ENCODE peak calls at places on chromosomes 1 and 21, in seven cellular contexts. R, U, F, P, C, E and Q are unnamed samples.

GRCh38 chr1:23838401-23838866 is 13.2 kb upstream of the HMGCL start:
- DNase-seq in P (peak; percentile 79), C (peak; percentile 80), R (peak; percentile 60), F (no peak), U (peak; percentile 71), E (peak; percentile 68), Q (peak; percentile 15)

GRCh38 chr1:31373897-31374486 is 1.1 kb upstream of the FABP3 start:
- DNase-seq in F (no peak), C (no peak), R (no peak), E (no peak), U (no peak), P (no peak), Q (no peak)

GRCh38 chr1:29563571-29563970 is 327.2 kb downstream of the PTPRU start:
- DNase-seq in C (no peak), E (no peak), R (peak; percentile 36), P (no peak), F (no peak), U (no peak), Q (no peak)

GRCh38 chr1:211326528-211327340 is at the start of gene TRAF5:
- DNase-seq in C (peak; percentile 79), R (peak; percentile 63), P (peak; percentile 73), E (peak; percentile 45), U (peak; percentile 71), F (no peak), Q (no peak)

GRCh38 chr1:48356901-48357300 is 115.1 kb downstream of the SPATA6 start:
- DNase-seq in C (no peak), F (no peak), P (no peak), U (no peak), E (no peak), R (no peak), Q (no peak)

GRCh38 chr1:225378880-225379279 is 49.0 kb downstream of the LBR start:
- DNase-seq in F (no peak), R (peak; percentile 44), P (no peak), U (no peak), E (peak; percentile 81), C (no peak), Q (no peak)

GRCh38 chr1:37478890-37479254 is 4.5 kb downstream of the ZC3H12A start:
- DNase-seq in P (peak; percentile 51), U (no peak), R (peak; percentile 66), F (no peak), C (peak; percentile 60), E (no peak), Q (no peak)

GRCh38 chr1:55997550-55997949 is 581.8 kb downstream of the PLPP3 start:
- DNase-seq in C (no peak), E (no peak), U (no peak), R (no peak), F (no peak), P (no peak), Q (no peak)

GRCh38 chr1:201949491-201949890 is 3.1 kb upstream of the LMOD1 start:
- DNase-seq in R (no peak), E (no peak), F (no peak), C (no peak), U (no peak), P (no peak), Q (peak; percentile 34)

GRCh38 chr1:77484334-77484733 is 198.1 kb downstream of the ZZZ3 start:
- DNase-seq in R (no peak), F (no peak), C (no peak), E (no peak), P (no peak), U (no peak), Q (no peak)

GRCh38 chr21:39630827-39631226 is 18.1 kb downstream of the B3GALT5 start:
- DNase-seq in E (no peak), P (no peak), R (no peak), U (no peak), F (no peak), C (no peak), Q (no peak)

GRCh38 chr1:1307261-1307907 is 346 bp downstream of the ACAP3 start:
- DNase-seq in F (no peak), E (no peak), C (peak; percentile 73), U (peak; percentile 47), P (peak; percentile 31), R (peak; percentile 50), Q (no peak)

GRCh38 chr1:81313289-81313688 is 487.4 kb upstream of the ADGRL2 start:
- DNase-seq in R (no peak), U (no peak), P (no peak), F (no peak), E (no peak), C (no peak), Q (no peak)

GRCh38 chr1:1371741-1372711 is 3.0 kb downstream of the AURKAIP1 start:
- DNase-seq in C (peak; percentile 86), U (peak; percentile 95), R (peak; percentile 61), E (peak; percentile 75), P (peak; percentile 81), F (no peak), Q (no peak)

GRCh38 chr1:22585471-22585870 is 22.2 kb downstream of the EPHA8 start:
- DNase-seq in R (no peak), E (no peak), C (no peak), F (no peak), P (no peak), U (no peak), Q (no peak)

GRCh38 chr1:243440406-243440805 is 184.6 kb downstream of the SDCCAG8 start:
- DNase-seq in C (no peak), F (no peak), E (no peak), U (no peak), P (no peak), R (no peak), Q (no peak)

GRCh38 chr1:236397173-236397759 is 3.2 kb downstream of the EDARADD start:
- DNase-seq in U (no peak), P (no peak), R (no peak), E (no peak), C (no peak), F (no peak), Q (no peak)

GRCh38 chr21:45591619-45592207 is 49.5 kb upstream of the SLC19A1 start:
- DNase-seq in P (no peak), E (no peak), F (no peak), R (no peak), U (no peak), C (no peak), Q (no peak)

GRCh38 chr1:54842206-54842915 is 41.2 kb upstream of the TTC22 start:
- DNase-seq in C (no peak), U (no peak), R (no peak), E (no peak), F (no peak), P (no peak), Q (no peak)

GRCh38 chr1:94803517-94804441 is 16.4 kb upstream of the SLC44A3 start:
- DNase-seq in F (no peak), P (no peak), C (no peak), R (no peak), E (peak; percentile 15), U (peak; percentile 98), Q (no peak)

GRCh38 chr1:46719689-46720088 is 775 bp upstream of the EFCAB14 start:
- DNase-seq in E (no peak), U (peak; percentile 14), R (no peak), C (no peak), F (no peak), P (no peak), Q (no peak)

GRCh38 chr1:177410179-177410766 is 239.5 kb downstream of the BRINP2 start:
- DNase-seq in R (no peak), F (no peak), E (no peak), U (no peak), P (no peak), C (no peak), Q (no peak)

GRCh38 chr21:44549525-44550211 is 1.6 kb downstream of the KRTAP10-2 start:
- DNase-seq in U (no peak), R (no peak), P (no peak), F (no peak), C (no peak), E (no peak), Q (no peak)

GRCh38 chr1:41666991-41667631 is 182.6 kb upstream of the EDN2 start:
- DNase-seq in R (peak; percentile 49), F (no peak), C (no peak), U (peak; percentile 57), E (peak; percentile 30), P (peak; percentile 79), Q (no peak)

GRCh38 chr1:113684153-113684541 is 75.1 kb downstream of the PHTF1 start:
- DNase-seq in R (peak; percentile 6), F (no peak), C (no peak), P (no peak), U (peak; percentile 29), E (peak; percentile 51), Q (no peak)

GRCh38 chr1:43144228-43144627 is 27.9 kb downstream of the EBNA1BP2 start:
- DNase-seq in F (no peak), U (no peak), C (no peak), P (no peak), E (peak; percentile 11), R (peak; percentile 56), Q (peak; percentile 21)

GRCh38 chr1:58900401-58900800 is 116.6 kb upstream of the JUN start:
- DNase-seq in U (peak; percentile 62), F (no peak), P (no peak), C (no peak), E (no peak), R (no peak), Q (no peak)

GRCh38 chr1:162500805-162501204 is 3.2 kb downstream of the UHMK1 start:
- DNase-seq in E (no peak), F (no peak), C (no peak), P (no peak), R (no peak), U (no peak), Q (no peak)

GRCh38 chr21:40567511-40567910 is 279.4 kb downstream of the DSCAM start:
- DNase-seq in C (no peak), R (no peak), P (no peak), E (no peak), U (no peak), F (no peak), Q (no peak)

GRCh38 chr1:25255711-25256577 is 8.7 kb upstream of the RSRP1 start:
- DNase-seq in C (no peak), U (no peak), E (no peak), F (no peak), P (no peak), R (no peak), Q (no peak)

GRCh38 chr1:111600886-111601386 is 18.7 kb upstream of the RAP1A start:
- DNase-seq in R (no peak), F (no peak), C (no peak), P (no peak), E (no peak), U (no peak), Q (no peak)

GRCh38 chr1:21630571-21631338 is 38.4 kb downstream of the RAP1GAP start:
- DNase-seq in C (no peak), E (no peak), U (peak; percentile 93), R (peak; percentile 17), F (no peak), P (no peak), Q (no peak)

GRCh38 chr1:8463144-8463927 is 145.4 kb downstream of the SLC45A1 start:
- DNase-seq in R (peak; percentile 84), C (no peak), F (no peak), P (no peak), U (peak; percentile 85), E (peak; percentile 48), Q (no peak)

GRCh38 chr1:81558291-81559076 is 242.2 kb upstream of the ADGRL2 start:
- DNase-seq in C (no peak), R (no peak), F (no peak), P (no peak), U (no peak), E (no peak), Q (no peak)

GRCh38 chr1:157774412-157774811 is 2.5 kb downstream of the FCRL2 start:
- DNase-seq in R (no peak), C (no peak), E (no peak), P (no peak), F (no peak), U (no peak), Q (no peak)

GRCh38 chr21:45039309-45040113 is 34.9 kb upstream of the ADARB1 start:
- DNase-seq in U (no peak), E (no peak), R (no peak), C (peak; percentile 39), F (no peak), P (no peak), Q (no peak)

GRCh38 chr21:26958792-26959191 is 8.1 kb downstream of the ADAMTS5 start:
- DNase-seq in F (no peak), U (no peak), R (no peak), P (no peak), E (no peak), C (no peak), Q (no peak)